ENCODE peak calls at places on chromosomes 12 and 14, in ten cellular contexts. V is body of pancreas; L is adrenal gland; J is upper lobe of left lung; D is PC-9; N is mesenchymal stem cell; S is CD8-positive, alpha-beta T cell; M is cardiac muscle cell; T is HepG2; E is uterus. I is an unnamed sample. For H3K4me1, the result is how much of the 10 kb centered on the place peaks cover.

GRCh38 chr12:21234395-21234794 is 100.3 kb downstream of the SLCO1A2 start:
- DNase-seq in N (no peak), S (no peak), D (no peak), E (no peak), J (no peak), M (no peak), T (no peak), L (no peak), V (no peak), I (no peak)

GRCh38 chr12:123390415-123391093 is 6.6 kb downstream of the KMT5A start:
- DNase-seq in N (peak), L (no peak), V (no peak), J (peak), M (no peak), T (no peak), E (no peak), S (no peak), D (no peak), I (no peak)

GRCh38 chr12:81758421-81759214 is 532 bp downstream of the PPFIA2 start:
- DNase-seq in D (peak), J (no peak), E (peak), N (peak), S (no peak), M (peak), T (no peak), L (no peak), V (no peak), I (no peak)

GRCh38 chr12:45051490-45052105 is 699 bp upstream of the DBX2 start:
- DNase-seq in E (no peak), S (no peak), N (no peak), J (no peak), D (no peak), L (no peak), M (no peak), T (no peak), V (no peak), I (no peak)

GRCh38 chr12:85877459-85877858 is 3.4 kb downstream of the NTS start:
- DNase-seq in J (no peak), S (no peak), V (no peak), L (no peak), E (no peak), D (no peak), N (no peak), M (no peak), T (no peak), I (no peak)

GRCh38 chr14:65237023-65237814 is 134.9 kb upstream of the MAX start:
- DNase-seq in N (peak), V (no peak), S (no peak), T (no peak), J (no peak), D (no peak), M (no peak), L (no peak), E (no peak), I (no peak)

GRCh38 chr12:104462931-104463339 is 6.2 kb downstream of the CHST11 start:
- DNase-seq in M (peak), T (no peak), V (no peak), E (no peak), D (no peak), L (no peak), N (peak), J (no peak), S (peak), I (no peak)

GRCh38 chr14:37550511-37550910 is 44.5 kb downstream of the FOXA1 start:
- DNase-seq in T (no peak), S (no peak), N (no peak), M (no peak), E (no peak), J (no peak), D (no peak), L (no peak), V (no peak), I (no peak)

GRCh38 chr12:89748791-89749190 is 40.2 kb upstream of the ATP2B1 start:
- DNase-seq in J (no peak), S (no peak), T (no peak), V (no peak), M (no peak), D (no peak), E (no peak), N (no peak), L (no peak), I (no peak)

GRCh38 chr12:100899301-100899700 is 104.7 kb downstream of the ANO4 start:
- DNase-seq in E (no peak), V (no peak), T (no peak), J (no peak), D (no peak), N (peak), M (no peak), L (no peak), S (no peak), I (no peak)

GRCh38 chr14:105154476-105154871 is 14.1 kb downstream of the JAG2 start:
- DNase-seq in S (no peak), J (no peak), T (no peak), D (no peak), E (no peak), V (no peak), N (no peak), L (no peak), M (no peak), I (no peak)

GRCh38 chr14:58072288-58073071 is 79.5 kb downstream of the ARMH4 start:
- DNase-seq in D (peak), N (peak), E (peak), J (no peak), M (peak), S (no peak), L (peak), V (peak), T (peak), I (peak)

GRCh38 chr14:40981247-40981646 is 625.4 kb upstream of the LRFN5 start:
- DNase-seq in J (no peak), L (no peak), S (no peak), D (no peak), N (no peak), V (no peak), E (no peak), M (no peak), T (no peak), I (no peak)

GRCh38 chr12:111570090-111570961 is 28.8 kb downstream of the ATXN2 start:
- DNase-seq in V (no peak), S (no peak), D (peak), M (no peak), L (no peak), J (no peak), T (no peak), E (no peak), N (peak), I (no peak)

GRCh38 chr12:18932715-18933114 is 194.8 kb downstream of the CAPZA3 start:
- DNase-seq in E (no peak), J (no peak), N (no peak), L (no peak), M (no peak), D (no peak), V (no peak), T (no peak), S (no peak), I (no peak)

GRCh38 chr14:81980601-81981310 is 447.1 kb upstream of the SEL1L start:
- DNase-seq in M (peak), J (no peak), L (no peak), E (no peak), T (peak), N (no peak), V (no peak), D (no peak), S (no peak), I (no peak)

GRCh38 chr12:131434208-131435125 is 276.4 kb upstream of the SFSWAP start:
- DNase-seq in D (no peak), S (no peak), M (no peak), L (peak), J (peak), N (no peak), T (no peak), E (no peak), V (no peak), I (no peak)

GRCh38 chr12:108849653-108850052 is 7.7 kb downstream of the SSH1 start:
- DNase-seq in M (no peak), L (no peak), S (no peak), D (no peak), N (no peak), T (no peak), V (no peak), E (no peak), J (no peak), I (no peak)

GRCh38 chr14:85574849-85575616 is 45.1 kb downstream of the FLRT2 start:
- DNase-seq in M (no peak), V (no peak), J (no peak), T (no peak), E (no peak), D (no peak), S (no peak), L (no peak), N (no peak), I (no peak)

GRCh38 chr12:127567531-127567930 is 699.4 kb upstream of the TMEM132C start:
- DNase-seq in M (no peak), L (no peak), N (no peak), S (no peak), J (no peak), E (no peak), T (no peak), D (no peak), V (no peak), I (no peak)

GRCh38 chr12:49693931-49694439 is 13.2 kb downstream of the FMNL3 start:
- DNase-seq in S (no peak), D (no peak), T (no peak), J (no peak), V (no peak), N (no peak), M (no peak), E (no peak), L (no peak), I (no peak)

GRCh38 chr12:88870000-88870737 is 289.9 kb upstream of the KITLG start:
- DNase-seq in N (peak), S (no peak), V (no peak), E (no peak), M (no peak), T (no peak), L (no peak), J (no peak), D (no peak), I (no peak)

GRCh38 chr12:72774023-72774422 is 501.9 kb downstream of the TRHDE start:
- DNase-seq in J (no peak), D (no peak), L (no peak), S (no peak), T (no peak), V (no peak), E (no peak), N (no peak), M (no peak), I (no peak)

GRCh38 chr14:51087024-51087423 is 7.9 kb downstream of the TRIM9 start:
- DNase-seq in T (no peak), L (no peak), J (no peak), E (no peak), N (no peak), M (no peak), D (peak), S (no peak), V (no peak), I (no peak)

GRCh38 chr14:56794557-56795283 is 15.6 kb downstream of the OTX2 start:
- DNase-seq in J (no peak), T (no peak), M (peak), E (no peak), S (no peak), L (no peak), N (no peak), V (no peak), D (no peak), I (no peak)

GRCh38 chr12:58496411-58496810 is 423.9 kb downstream of the LRIG3 start:
- DNase-seq in N (peak), J (no peak), M (no peak), E (no peak), T (no peak), S (no peak), V (no peak), L (no peak), D (peak), I (no peak)

DNA sequence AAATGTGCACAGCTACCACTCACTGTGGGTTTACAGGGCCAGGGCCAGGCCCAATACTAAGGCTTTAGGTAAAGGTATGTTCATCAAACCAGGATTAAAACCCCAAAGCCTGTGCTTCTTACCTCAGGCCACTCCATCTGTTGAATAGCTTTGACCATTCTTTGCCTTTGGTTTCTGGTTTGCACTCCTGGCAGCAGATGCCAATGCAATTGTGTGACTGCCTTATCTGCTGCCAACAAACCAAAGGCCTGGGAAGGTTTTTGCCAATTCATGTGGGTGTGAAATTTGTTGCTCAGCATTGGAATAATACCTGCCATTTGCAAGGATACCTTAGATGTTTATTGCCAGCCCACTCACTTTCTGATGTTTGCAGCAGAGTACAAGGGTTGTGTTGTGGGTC is 221.6 kb downstream of the C12orf75 start:
- DNase-seq in T (no peak), L (no peak), D (no peak), N (no peak), S (no peak), J (no peak), M (no peak), E (no peak), V (no peak), I (no peak)
- H3K4me1 ChIP-seq in T (under half), L (under half), D (under half), N (under half), S (under half), J (under half), M (under half), E (under half), V (under half), I (under half)

DNA sequence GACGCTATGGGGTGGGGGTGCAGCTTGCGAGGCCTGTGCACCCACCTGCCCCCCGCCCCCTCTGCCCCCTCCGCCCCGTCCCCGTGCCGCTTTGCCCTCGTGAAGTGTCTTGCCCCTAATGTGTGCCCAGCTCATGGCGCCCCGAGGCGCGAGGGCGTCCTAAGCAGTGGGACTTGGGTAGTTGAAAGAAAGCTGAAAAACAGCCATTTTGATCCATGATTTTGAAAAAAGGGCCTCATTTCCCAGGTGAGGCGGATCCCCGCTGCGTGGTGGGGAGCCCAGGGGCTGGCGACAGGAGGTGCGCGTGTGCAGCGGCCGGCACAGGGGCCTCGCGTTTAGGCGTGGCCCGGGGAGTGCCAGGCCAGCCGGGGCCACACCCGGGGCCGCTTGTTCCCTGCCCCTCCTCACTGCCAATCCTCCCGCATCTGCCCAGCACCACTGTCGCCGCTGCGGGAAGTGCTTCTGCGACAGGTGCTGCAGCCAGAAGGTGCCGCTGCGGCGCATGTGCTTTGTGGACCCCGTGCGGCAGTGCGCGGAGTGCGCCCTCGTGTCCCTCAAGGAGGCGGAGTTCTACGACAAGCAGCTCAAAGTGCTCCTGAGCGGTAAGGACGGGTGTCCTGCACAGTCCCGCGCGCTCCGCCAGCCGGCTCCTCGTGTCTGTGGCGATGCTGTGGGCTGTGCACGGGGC is 11.8 kb downstream of the ZFYVE21 start:
- DNase-seq in D (no peak), J (peak), N (no peak), V (no peak), M (no peak), T (no peak), E (no peak), S (no peak), L (no peak), I (no peak)
- H3K4me1 ChIP-seq in D (under half), J (under half), N (under half), V (half or more), M (under half), T (under half), E (under half), S (under half), L (under half), I (under half)

DNA sequence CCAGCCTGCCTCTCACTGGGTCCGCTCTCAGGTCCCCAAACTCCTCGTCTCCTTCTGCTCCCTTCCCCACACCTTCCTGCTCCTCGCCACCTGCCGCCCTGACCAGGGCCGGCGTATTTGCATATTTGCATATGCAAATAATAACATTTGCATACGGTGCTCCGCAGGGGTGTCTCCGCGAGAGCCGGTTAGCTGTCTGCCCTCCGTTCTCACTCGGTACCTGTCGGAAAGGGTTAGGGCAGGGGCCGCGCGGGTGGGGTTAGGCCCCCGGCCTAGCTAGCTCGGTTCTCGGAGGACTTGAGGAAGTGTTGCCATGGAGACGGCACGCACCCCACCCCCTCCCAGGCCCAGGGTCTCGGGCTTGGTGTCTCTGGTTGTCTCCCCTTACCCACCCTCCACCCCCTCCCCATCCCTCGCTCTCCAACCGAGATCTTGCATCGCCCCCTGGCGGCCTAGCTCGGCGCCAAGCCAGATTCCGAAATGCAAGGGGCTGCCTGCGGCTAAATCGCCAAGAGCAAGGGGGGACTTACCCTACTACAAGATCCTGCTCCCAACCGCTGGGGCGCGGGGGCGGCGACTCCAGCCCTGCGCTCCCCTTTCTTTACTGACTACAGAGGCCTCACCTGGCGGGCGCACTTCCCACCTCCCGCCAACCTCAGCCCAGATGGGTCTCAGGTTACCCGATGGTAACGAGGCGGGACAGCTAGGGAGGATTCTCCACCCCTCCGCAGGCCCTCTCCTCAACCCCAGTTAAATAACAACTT is 8.1 kb downstream of the STAC3 start:
- DNase-seq in T (peak), D (peak), S (peak), M (peak), N (peak), E (no peak), J (no peak), L (peak), V (peak), I (peak)
- H3K4me1 ChIP-seq in T (half or more), D (under half), S (half or more), M (under half), N (under half), E (under half), J (half or more), L (under half), V (half or more), I (half or more)

GRCh38 chr12:4114986-4115385 is 158.6 kb upstream of the CCND2 start:
- DNase-seq in V (no peak), N (no peak), S (no peak), M (no peak), J (no peak), D (no peak), L (peak), T (no peak), E (no peak), I (no peak)
- H3K4me1 ChIP-seq in V (under half), N (under half), S (under half), M (under half), J (under half), D (under half), L (under half), T (under half), E (under half), I (under half)

DNA sequence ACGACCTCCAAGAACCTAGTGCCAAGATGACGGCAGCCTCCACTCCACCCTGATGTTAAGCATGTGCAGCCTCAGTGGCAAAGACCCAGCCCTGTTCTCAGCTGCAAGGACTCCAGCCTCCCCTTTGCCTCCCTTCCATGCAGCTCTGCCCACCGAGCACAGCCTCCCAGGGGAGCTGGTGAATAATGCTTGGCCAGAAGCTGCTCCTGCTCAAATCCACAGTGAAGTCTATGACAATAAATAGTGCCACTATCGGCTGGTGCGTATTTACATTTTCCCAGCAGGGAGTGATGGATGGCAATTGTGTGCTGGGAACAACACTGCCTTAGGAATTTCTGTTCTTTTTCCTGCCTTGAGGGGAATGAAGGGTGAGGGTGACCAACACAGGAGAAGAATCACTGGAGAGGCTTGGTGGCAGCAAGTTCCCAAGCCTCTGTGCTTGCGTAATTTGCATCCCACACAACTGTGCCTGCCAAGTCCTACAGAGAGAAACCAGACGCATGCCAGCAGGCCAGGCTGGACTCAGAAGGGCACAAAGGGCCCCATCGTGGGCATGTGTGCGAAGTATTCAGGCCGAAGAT is 29.9 kb upstream of the TC2N start:
- DNase-seq in T (no peak), S (no peak), L (peak), E (peak), J (peak), V (peak), N (peak), D (no peak), M (no peak), I (no peak)
- H3K4me1 ChIP-seq in T (under half), S (under half), L (under half), E (under half), J (under half), V (half or more), N (under half), D (under half), M (under half), I (under half)

DNA sequence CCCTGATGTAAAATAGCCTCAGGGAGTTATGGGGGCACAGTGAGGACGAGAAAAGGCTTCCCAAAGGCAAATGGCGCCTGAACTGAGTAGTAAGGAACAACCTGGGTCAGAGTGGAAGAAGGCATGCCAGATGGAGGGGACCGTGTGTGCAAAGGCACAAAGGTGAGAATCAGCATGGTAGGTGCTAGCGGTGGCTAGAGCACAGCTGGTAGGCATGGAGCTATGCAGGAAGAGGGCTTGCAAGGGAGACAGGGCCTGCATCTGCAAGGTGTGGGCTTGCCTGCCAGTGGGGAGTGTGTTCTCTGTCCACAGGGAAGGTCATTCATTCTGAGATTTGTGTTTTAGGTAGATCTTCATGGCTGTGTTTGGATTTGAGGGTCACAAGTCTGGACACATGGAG is 18.5 kb upstream of the HSP90AA1 start:
- DNase-seq in N (no peak), E (no peak), V (no peak), T (no peak), J (no peak), M (no peak), L (peak), S (no peak), D (no peak), I (no peak)
- H3K4me1 ChIP-seq in N (under half), E (under half), V (under half), T (under half), J (under half), M (under half), L (under half), S (under half), D (under half), I (under half)

DNA sequence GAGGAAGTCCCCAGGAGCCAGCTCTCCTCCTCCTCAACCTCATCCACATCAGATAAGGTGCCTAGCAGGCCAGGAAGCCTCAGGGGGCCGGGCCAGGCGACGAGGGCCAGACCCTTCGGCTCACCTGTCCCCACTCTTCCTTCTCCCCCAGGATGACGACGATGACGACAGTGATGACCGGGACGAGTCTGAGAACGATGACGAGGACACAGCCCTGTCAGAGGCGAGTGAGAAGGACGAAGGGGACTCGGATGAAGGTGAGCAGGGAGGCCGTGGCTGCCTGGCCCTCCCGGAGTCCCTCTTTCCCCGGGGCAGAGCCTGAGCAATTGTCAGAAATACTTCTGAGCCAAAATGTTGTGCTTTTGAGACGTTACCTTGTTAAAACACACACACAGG is 13.8 kb downstream of the SETD1B start:
- DNase-seq in V (no peak), J (no peak), E (no peak), L (no peak), M (no peak), N (no peak), S (no peak), T (no peak), D (no peak), I (no peak)
- H3K4me1 ChIP-seq in V (under half), J (under half), E (under half), L (under half), M (under half), N (under half), S (under half), T (under half), D (under half), I (under half)

I was measured in Karpas-422.